ENCODE peak calls at places on chromosomes 13 and 19, in nine cellular contexts. One of them, this sample, is unnamed.

GRCh38 chr13:110001622-110002275 is 215.4 kb upstream of the IRS2 start:
- DNase-seq in fibroblast of the aortic adventitia: peak
- DNase-seq in uterus: no peak
- DNase-seq in OCI-LY7: no peak
- DNase-seq in mucosa of descending colon: no peak
- DNase-seq in fibroblast of pulmonary artery: peak
- DNase-seq in pancreas: no peak
- DNase-seq in psoas muscle: no peak
- DNase-seq in Peyer's patch: no peak
- DNase-seq in this sample: no peak

GRCh38 chr13:23871616-23872220 is 17.5 kb downstream of the MIPEP start:
- DNase-seq in mucosa of descending colon: no peak
- DNase-seq in Peyer's patch: no peak
- DNase-seq in psoas muscle: no peak
- DNase-seq in OCI-LY7: peak
- DNase-seq in uterus: no peak
- DNase-seq in pancreas: no peak
- DNase-seq in fibroblast of the aortic adventitia: peak
- DNase-seq in fibroblast of pulmonary artery: peak
- DNase-seq in this sample: no peak

GRCh38 chr19:7602240-7602934 is 6.7 kb downstream of the CAMSAP3 start:
- DNase-seq in Peyer's patch: no peak
- DNase-seq in mucosa of descending colon: no peak
- DNase-seq in fibroblast of the aortic adventitia: peak
- DNase-seq in OCI-LY7: no peak
- DNase-seq in uterus: no peak
- DNase-seq in pancreas: peak
- DNase-seq in psoas muscle: no peak
- DNase-seq in fibroblast of pulmonary artery: peak
- DNase-seq in this sample: no peak

GRCh38 chr19:15673176-15673654 is 328 bp downstream of the CYP4F12 start:
- DNase-seq in Peyer's patch: peak
- DNase-seq in mucosa of descending colon: peak
- DNase-seq in fibroblast of pulmonary artery: no peak
- DNase-seq in fibroblast of the aortic adventitia: no peak
- DNase-seq in uterus: no peak
- DNase-seq in pancreas: no peak
- DNase-seq in OCI-LY7: no peak
- DNase-seq in psoas muscle: no peak
- DNase-seq in this sample: no peak

GRCh38 chr13:102584423-102584822 is 12.4 kb upstream of the TPP2 start:
- DNase-seq in fibroblast of pulmonary artery: no peak
- DNase-seq in psoas muscle: no peak
- DNase-seq in fibroblast of the aortic adventitia: no peak
- DNase-seq in pancreas: no peak
- DNase-seq in OCI-LY7: peak
- DNase-seq in mucosa of descending colon: no peak
- DNase-seq in Peyer's patch: no peak
- DNase-seq in uterus: no peak
- DNase-seq in this sample: no peak

GRCh38 chr19:50777830-50778303 is 7.6 kb downstream of the GPR32 start:
- DNase-seq in Peyer's patch: no peak
- DNase-seq in pancreas: no peak
- DNase-seq in mucosa of descending colon: no peak
- DNase-seq in OCI-LY7: no peak
- DNase-seq in uterus: no peak
- DNase-seq in fibroblast of pulmonary artery: peak
- DNase-seq in fibroblast of the aortic adventitia: no peak
- DNase-seq in psoas muscle: no peak
- DNase-seq in this sample: no peak

GRCh38 chr13:110123041-110123809 is 183.7 kb downstream of the COL4A1 start:
- DNase-seq in OCI-LY7: no peak
- DNase-seq in psoas muscle: no peak
- DNase-seq in Peyer's patch: no peak
- DNase-seq in pancreas: no peak
- DNase-seq in fibroblast of the aortic adventitia: no peak
- DNase-seq in mucosa of descending colon: no peak
- DNase-seq in fibroblast of pulmonary artery: no peak
- DNase-seq in uterus: no peak
- DNase-seq in this sample: no peak

GRCh38 chr13:100235311-100235901 is 146.5 kb downstream of the PCCA start:
- DNase-seq in Peyer's patch: no peak
- DNase-seq in fibroblast of the aortic adventitia: peak
- DNase-seq in psoas muscle: no peak
- DNase-seq in mucosa of descending colon: peak
- DNase-seq in fibroblast of pulmonary artery: peak
- DNase-seq in OCI-LY7: peak
- DNase-seq in pancreas: no peak
- DNase-seq in uterus: no peak
- DNase-seq in this sample: no peak

GRCh38 chr13:113598081-113598410 is 13.5 kb downstream of the TFDP1 start:
- DNase-seq in uterus: no peak
- DNase-seq in fibroblast of the aortic adventitia: no peak
- DNase-seq in pancreas: no peak
- DNase-seq in fibroblast of pulmonary artery: no peak
- DNase-seq in OCI-LY7: no peak
- DNase-seq in psoas muscle: no peak
- DNase-seq in mucosa of descending colon: no peak
- DNase-seq in Peyer's patch: no peak
- DNase-seq in this sample: no peak

GRCh38 chr13:77696863-77697207 is 652 bp upstream of the SLAIN1 start:
- DNase-seq in fibroblast of pulmonary artery: no peak
- DNase-seq in fibroblast of the aortic adventitia: no peak
- DNase-seq in mucosa of descending colon: no peak
- DNase-seq in Peyer's patch: no peak
- DNase-seq in OCI-LY7: no peak
- DNase-seq in pancreas: no peak
- DNase-seq in psoas muscle: no peak
- DNase-seq in uterus: no peak
- DNase-seq in this sample: no peak

GRCh38 chr13:68439821-68440220 is 1209.7 kb upstream of the PCDH9 start:
- DNase-seq in OCI-LY7: no peak
- DNase-seq in Peyer's patch: no peak
- DNase-seq in fibroblast of the aortic adventitia: no peak
- DNase-seq in uterus: no peak
- DNase-seq in mucosa of descending colon: no peak
- DNase-seq in fibroblast of pulmonary artery: peak
- DNase-seq in pancreas: no peak
- DNase-seq in psoas muscle: no peak
- DNase-seq in this sample: no peak

GRCh38 chr13:74093691-74094090 is 40.5 kb downstream of the KLF12 start:
- DNase-seq in pancreas: no peak
- DNase-seq in mucosa of descending colon: no peak
- DNase-seq in OCI-LY7: no peak
- DNase-seq in uterus: no peak
- DNase-seq in fibroblast of the aortic adventitia: no peak
- DNase-seq in Peyer's patch: no peak
- DNase-seq in fibroblast of pulmonary artery: no peak
- DNase-seq in psoas muscle: no peak
- DNase-seq in this sample: no peak

GRCh38 chr19:48698046-48698445 is 2.3 kb downstream of the FUT2 start:
- DNase-seq in fibroblast of the aortic adventitia: peak
- DNase-seq in uterus: no peak
- DNase-seq in psoas muscle: no peak
- DNase-seq in Peyer's patch: no peak
- DNase-seq in pancreas: peak
- DNase-seq in OCI-LY7: no peak
- DNase-seq in fibroblast of pulmonary artery: peak
- DNase-seq in mucosa of descending colon: peak
- DNase-seq in this sample: no peak

GRCh38 chr19:36115453-36116343 is at the start of gene TBCB:
- DNase-seq in psoas muscle: no peak
- DNase-seq in OCI-LY7: peak
- DNase-seq in fibroblast of pulmonary artery: peak
- DNase-seq in mucosa of descending colon: peak
- DNase-seq in uterus: no peak
- DNase-seq in fibroblast of the aortic adventitia: peak
- DNase-seq in pancreas: no peak
- DNase-seq in Peyer's patch: peak
- DNase-seq in this sample: no peak

DNA sequence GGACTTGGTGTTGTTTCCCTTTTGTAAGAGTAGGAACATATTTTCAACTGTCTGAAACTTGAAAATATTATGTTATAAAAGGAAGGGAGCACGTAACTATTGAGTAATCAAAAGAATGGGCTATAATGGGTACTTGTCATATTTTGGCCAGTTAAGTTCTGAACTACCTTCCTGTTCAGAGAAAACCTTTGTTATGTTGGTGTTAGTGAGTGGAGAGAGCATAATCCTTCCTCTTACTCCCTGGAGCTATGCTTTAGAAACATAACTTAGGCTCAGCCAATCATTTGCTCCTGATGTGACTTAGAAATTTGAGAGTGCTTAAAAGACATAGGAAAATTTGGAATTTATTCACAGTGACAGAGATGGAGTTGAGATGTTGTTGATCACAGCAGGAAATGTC is 482.5 kb upstream of the SPRY2 start:
- DNase-seq in fibroblast of pulmonary artery: peak
- DNase-seq in fibroblast of the aortic adventitia: no peak
- DNase-seq in pancreas: no peak
- DNase-seq in mucosa of descending colon: no peak
- DNase-seq in OCI-LY7: no peak
- DNase-seq in Peyer's patch: no peak
- DNase-seq in psoas muscle: no peak
- DNase-seq in uterus: no peak
- DNase-seq in this sample: no peak
- H3K4me3 ChIP-seq in fibroblast of pulmonary artery: no peak
- H3K4me3 ChIP-seq in fibroblast of the aortic adventitia: no peak
- H3K4me3 ChIP-seq in pancreas: no peak
- H3K4me3 ChIP-seq in mucosa of descending colon: no peak
- H3K4me3 ChIP-seq in OCI-LY7: no peak
- H3K4me3 ChIP-seq in Peyer's patch: no peak
- H3K4me3 ChIP-seq in psoas muscle: peak
- H3K4me3 ChIP-seq in uterus: no peak
- H3K4me3 ChIP-seq in this sample: no peak

DNA sequence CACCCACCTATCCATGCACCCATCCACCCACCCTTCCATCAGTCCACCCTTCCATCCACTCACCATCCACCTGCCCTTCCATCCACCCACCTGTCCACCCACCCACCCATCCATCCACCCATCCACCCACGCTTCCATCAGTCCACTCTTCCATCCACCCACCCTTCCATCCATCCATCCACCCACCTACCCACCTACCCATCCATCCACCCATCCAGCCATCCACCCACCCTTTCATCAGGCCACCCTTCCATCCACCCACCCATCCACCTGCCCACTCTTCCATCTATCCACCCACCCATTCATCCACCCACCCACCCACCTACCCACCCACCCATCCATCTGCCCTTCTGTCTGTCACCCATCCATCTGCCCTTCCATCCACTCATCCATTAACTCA is 17.0 kb downstream of the KLHL26 start:
- DNase-seq in OCI-LY7: no peak
- DNase-seq in psoas muscle: no peak
- DNase-seq in uterus: no peak
- DNase-seq in Peyer's patch: no peak
- DNase-seq in fibroblast of pulmonary artery: no peak
- DNase-seq in pancreas: no peak
- DNase-seq in fibroblast of the aortic adventitia: no peak
- DNase-seq in mucosa of descending colon: no peak
- DNase-seq in this sample: no peak
- TF ChIP-seq CTCF in OCI-LY7: no peak
- TF ChIP-seq CTCF in psoas muscle: no peak
- TF ChIP-seq CTCF in uterus: no peak
- TF ChIP-seq CTCF in Peyer's patch: no peak
- TF ChIP-seq CTCF in fibroblast of pulmonary artery: no peak
- TF ChIP-seq CTCF in pancreas: no peak
- TF ChIP-seq CTCF in fibroblast of the aortic adventitia: no peak
- TF ChIP-seq CTCF in mucosa of descending colon: no peak
- TF ChIP-seq CTCF in this sample: no peak

GRCh38 chr19:47417107-47417745 is 2.1 kb downstream of the MEIS3 start:
- DNase-seq in Peyer's patch: no peak
- DNase-seq in fibroblast of the aortic adventitia: no peak
- DNase-seq in psoas muscle: no peak
- DNase-seq in OCI-LY7: no peak
- DNase-seq in pancreas: no peak
- DNase-seq in mucosa of descending colon: no peak
- DNase-seq in uterus: no peak
- DNase-seq in fibroblast of pulmonary artery: no peak
- DNase-seq in this sample: no peak

GRCh38 chr19:47417746-47418594 is 1.4 kb downstream of the MEIS3 start:
- DNase-seq in pancreas: no peak
- DNase-seq in psoas muscle: no peak
- DNase-seq in fibroblast of pulmonary artery: no peak
- DNase-seq in OCI-LY7: no peak
- DNase-seq in mucosa of descending colon: no peak
- DNase-seq in fibroblast of the aortic adventitia: peak
- DNase-seq in Peyer's patch: no peak
- DNase-seq in uterus: no peak
- DNase-seq in this sample: no peak

GRCh38 chr19:47419789-47420188 is 462 bp upstream of the MEIS3 start:
- DNase-seq in uterus: no peak
- DNase-seq in OCI-LY7: no peak
- DNase-seq in fibroblast of the aortic adventitia: no peak
- DNase-seq in pancreas: no peak
- DNase-seq in mucosa of descending colon: no peak
- DNase-seq in psoas muscle: no peak
- DNase-seq in Peyer's patch: no peak
- DNase-seq in fibroblast of pulmonary artery: no peak
- DNase-seq in this sample: no peak

GRCh38 chr19:47419037-47419783 is at the start of gene MEIS3:
- DNase-seq in psoas muscle: no peak
- DNase-seq in OCI-LY7: no peak
- DNase-seq in pancreas: no peak
- DNase-seq in uterus: peak
- DNase-seq in fibroblast of the aortic adventitia: no peak
- DNase-seq in mucosa of descending colon: no peak
- DNase-seq in Peyer's patch: no peak
- DNase-seq in fibroblast of pulmonary artery: no peak
- DNase-seq in this sample: no peak

DNA sequence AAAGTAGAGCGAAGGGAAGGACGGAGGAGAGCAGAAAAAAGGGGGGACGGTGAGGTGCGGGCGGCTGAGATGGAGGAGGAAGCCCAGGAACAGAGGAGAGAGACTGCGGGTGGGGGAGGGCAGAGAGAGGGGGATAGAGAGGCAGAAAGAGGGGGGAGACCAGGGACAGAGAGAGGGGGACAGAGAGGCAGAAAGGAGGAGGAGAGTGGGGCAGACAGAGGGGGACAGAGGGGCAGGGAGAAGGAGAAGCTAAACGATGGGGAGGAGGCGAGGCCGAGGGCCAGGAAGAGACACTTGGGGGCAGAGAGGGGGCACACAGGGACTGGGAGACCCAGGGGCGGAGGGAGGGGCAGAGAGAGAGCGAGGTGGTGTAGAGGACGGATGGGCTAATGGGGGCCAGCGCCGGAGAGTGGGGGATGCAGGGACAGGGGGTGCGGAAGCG is 711 bp downstream of the MEIS3 start:
- DNase-seq in psoas muscle: no peak
- DNase-seq in fibroblast of pulmonary artery: no peak
- DNase-seq in uterus: no peak
- DNase-seq in fibroblast of the aortic adventitia: no peak
- DNase-seq in mucosa of descending colon: no peak
- DNase-seq in Peyer's patch: no peak
- DNase-seq in OCI-LY7: no peak
- DNase-seq in pancreas: no peak
- DNase-seq in this sample: no peak
- H3K4me3 ChIP-seq in psoas muscle: peak
- H3K4me3 ChIP-seq in fibroblast of pulmonary artery: peak
- H3K4me3 ChIP-seq in uterus: peak
- H3K4me3 ChIP-seq in fibroblast of the aortic adventitia: peak
- H3K4me3 ChIP-seq in mucosa of descending colon: no peak
- H3K4me3 ChIP-seq in Peyer's patch: peak
- H3K4me3 ChIP-seq in OCI-LY7: no peak
- H3K4me3 ChIP-seq in pancreas: peak
- H3K4me3 ChIP-seq in this sample: peak

GRCh38 chr13:27878274-27878673 is 41.5 kb upstream of the PDX1 start:
- DNase-seq in fibroblast of pulmonary artery: no peak
- DNase-seq in fibroblast of the aortic adventitia: no peak
- DNase-seq in psoas muscle: no peak
- DNase-seq in pancreas: no peak
- DNase-seq in OCI-LY7: no peak
- DNase-seq in Peyer's patch: no peak
- DNase-seq in mucosa of descending colon: no peak
- DNase-seq in uterus: no peak
- DNase-seq in this sample: no peak
- TF ChIP-seq CTCF in fibroblast of pulmonary artery: no peak
- TF ChIP-seq CTCF in fibroblast of the aortic adventitia: no peak
- TF ChIP-seq CTCF in psoas muscle: no peak
- TF ChIP-seq CTCF in pancreas: no peak
- TF ChIP-seq CTCF in OCI-LY7: no peak
- TF ChIP-seq CTCF in Peyer's patch: no peak
- TF ChIP-seq CTCF in mucosa of descending colon: no peak
- TF ChIP-seq CTCF in uterus: no peak
- TF ChIP-seq CTCF in this sample: no peak